ENCODE peak calls at places on chromosomes 12 and 14, in ten cellular contexts. W is non-pigmented ciliary epithelial cell, U is EL, M is anterior cingulate cortex, P is posterior cingulate gyrus, V is iris pigment epithelial cell, T is NCI-H1694, K is heart left ventricle, D is GM23248, X is NCI-H1436. S is an unnamed sample.

GRCh38 chr14:65177551-65177950 is 75.2 kb upstream of the MAX start:
- DNase-seq in P (no peak), X (no peak), V (no peak), M (no peak), D (peak; percentile 19), U (no peak), W (no peak), K (no peak), T (no peak), S (no peak)

GRCh38 chr14:65079788-65080187 is 22.5 kb downstream of the MAX start:
- DNase-seq in W (no peak), P (no peak), K (no peak), T (no peak), X (no peak), U (no peak), D (no peak), V (peak; percentile 8), M (no peak), S (no peak)

GRCh38 chr14:100297320-100298300 is 8.6 kb downstream of the SLC25A29 start:
- DNase-seq in V (peak; percentile 89), K (peak; percentile 82), P (peak; percentile 46), D (peak; percentile 87), X (no peak), W (peak; percentile 41), U (peak; percentile 42), T (no peak), M (peak; percentile 69), S (peak; percentile 80)

GRCh38 chr12:53298154-53298553 is 1.3 kb upstream of the MYG1 start:
- DNase-seq in X (no peak), T (no peak), M (no peak), K (no peak), W (peak; percentile 76), P (no peak), D (peak; percentile 98), V (peak; percentile 96), U (peak; percentile 93), S (no peak)

GRCh38 chr12:90322006-90322405 is 613.4 kb upstream of the ATP2B1 start:
- DNase-seq in V (no peak), W (no peak), P (no peak), K (no peak), U (no peak), M (no peak), T (no peak), D (no peak), X (no peak), S (no peak)

GRCh38 chr12:55932546-55932919 is 1.6 kb downstream of the DGKA start:
- DNase-seq in V (no peak), X (no peak), P (no peak), T (no peak), W (no peak), K (no peak), U (no peak), M (no peak), D (peak; percentile 46), S (no peak)

GRCh38 chr14:58955294-58955821 is 233.1 kb upstream of the DAAM1 start:
- DNase-seq in T (no peak), V (peak; percentile 63), M (no peak), W (no peak), P (no peak), U (no peak), K (no peak), X (no peak), D (no peak), S (no peak)

GRCh38 chr12:32198555-32198954 is 91.9 kb downstream of the BICD1 start:
- DNase-seq in X (no peak), W (no peak), P (no peak), D (peak; percentile 81), M (no peak), T (no peak), U (peak; percentile 65), K (no peak), V (peak; percentile 78), S (no peak)

S was measured in sciatic nerve.